ENCODE peak calls at places on chromosomes 13 and 19, in nine cellular contexts. One of them, this sample, is unnamed.
A peak's percentile ranks its signal among the peaks of the same experiment; 100 is the strongest.

GRCh38 chr19:53554804-53555203 is 16.9 kb downstream of the ZNF331 start:
- DNase-seq in PC-3: no peak
- DNase-seq in hepatocyte: no peak
- DNase-seq in GM23338: no peak
- DNase-seq in neural progenitor cell: no peak
- DNase-seq in GM23248: peak; percentile 18
- DNase-seq in MM.1S: no peak
- DNase-seq in HCT116: no peak
- DNase-seq in OCI-LY7: no peak
- DNase-seq in this sample: no peak

GRCh38 chr13:85847012-85847411 is 47.8 kb upstream of the SLITRK6 start:
- DNase-seq in PC-3: no peak
- DNase-seq in hepatocyte: no peak
- DNase-seq in GM23338: no peak
- DNase-seq in neural progenitor cell: no peak
- DNase-seq in GM23248: no peak
- DNase-seq in MM.1S: no peak
- DNase-seq in HCT116: no peak
- DNase-seq in OCI-LY7: no peak
- DNase-seq in this sample: no peak

GRCh38 chr13:33191425-33192221 is 93.9 kb downstream of the STARD13 start:
- DNase-seq in PC-3: no peak
- DNase-seq in hepatocyte: no peak
- DNase-seq in GM23338: no peak
- DNase-seq in neural progenitor cell: no peak
- DNase-seq in GM23248: peak; percentile 36
- DNase-seq in MM.1S: no peak
- DNase-seq in HCT116: no peak
- DNase-seq in OCI-LY7: no peak
- DNase-seq in this sample: peak; percentile 63

GRCh38 chr19:47598407-47599349 is 10.3 kb upstream of the BICRA start:
- DNase-seq in PC-3: peak; percentile 94
- DNase-seq in hepatocyte: peak; percentile 90
- DNase-seq in GM23338: peak; percentile 97
- DNase-seq in neural progenitor cell: peak; percentile 65
- DNase-seq in GM23248: peak; percentile 98
- DNase-seq in MM.1S: no peak
- DNase-seq in HCT116: peak; percentile 61
- DNase-seq in OCI-LY7: no peak
- DNase-seq in this sample: no peak

GRCh38 chr13:112204376-112204775 is 137.4 kb downstream of the SOX1 start:
- DNase-seq in PC-3: no peak
- DNase-seq in hepatocyte: no peak
- DNase-seq in GM23338: no peak
- DNase-seq in neural progenitor cell: peak; percentile 58
- DNase-seq in GM23248: no peak
- DNase-seq in MM.1S: no peak
- DNase-seq in HCT116: no peak
- DNase-seq in OCI-LY7: no peak
- DNase-seq in this sample: no peak

GRCh38 chr13:100306042-100306441 is 217.1 kb downstream of the PCCA start:
- DNase-seq in PC-3: no peak
- DNase-seq in hepatocyte: no peak
- DNase-seq in GM23338: peak; percentile 28
- DNase-seq in neural progenitor cell: no peak
- DNase-seq in GM23248: no peak
- DNase-seq in MM.1S: no peak
- DNase-seq in HCT116: no peak
- DNase-seq in OCI-LY7: no peak
- DNase-seq in this sample: no peak

GRCh38 chr13:77511552-77511951 is 24.0 kb upstream of the SCEL start:
- DNase-seq in PC-3: no peak
- DNase-seq in hepatocyte: no peak
- DNase-seq in GM23338: no peak
- DNase-seq in neural progenitor cell: no peak
- DNase-seq in GM23248: no peak
- DNase-seq in MM.1S: no peak
- DNase-seq in HCT116: no peak
- DNase-seq in OCI-LY7: no peak
- DNase-seq in this sample: no peak

GRCh38 chr19:6826281-6826920 is 53.9 kb downstream of the VAV1 start:
- DNase-seq in PC-3: no peak
- DNase-seq in hepatocyte: no peak
- DNase-seq in GM23338: no peak
- DNase-seq in neural progenitor cell: no peak
- DNase-seq in GM23248: no peak
- DNase-seq in MM.1S: no peak
- DNase-seq in HCT116: no peak
- DNase-seq in OCI-LY7: no peak
- DNase-seq in this sample: no peak

GRCh38 chr19:45477216-45477615 is 9.4 kb downstream of the FOSB start:
- DNase-seq in PC-3: no peak
- DNase-seq in hepatocyte: no peak
- DNase-seq in GM23338: no peak
- DNase-seq in neural progenitor cell: no peak
- DNase-seq in GM23248: peak; percentile 17
- DNase-seq in MM.1S: no peak
- DNase-seq in HCT116: no peak
- DNase-seq in OCI-LY7: no peak
- DNase-seq in this sample: no peak

GRCh38 chr13:91346062-91346461 is 1.4 kb upstream of the MIR17HG start:
- DNase-seq in PC-3: no peak
- DNase-seq in hepatocyte: no peak
- DNase-seq in GM23338: no peak
- DNase-seq in neural progenitor cell: no peak
- DNase-seq in GM23248: no peak
- DNase-seq in MM.1S: no peak
- DNase-seq in HCT116: no peak
- DNase-seq in OCI-LY7: peak; percentile 38
- DNase-seq in this sample: no peak

GRCh38 chr13:41509996-41510395 is 52.6 kb downstream of the RGCC start:
- DNase-seq in PC-3: no peak
- DNase-seq in hepatocyte: no peak
- DNase-seq in GM23338: no peak
- DNase-seq in neural progenitor cell: no peak
- DNase-seq in GM23248: no peak
- DNase-seq in MM.1S: no peak
- DNase-seq in HCT116: no peak
- DNase-seq in OCI-LY7: no peak
- DNase-seq in this sample: no peak
- TF ChIP-seq EZH2phosphoT487 in PC-3: no peak
- TF ChIP-seq EZH2phosphoT487 in hepatocyte: no peak
- TF ChIP-seq EZH2phosphoT487 in GM23338: no peak
- TF ChIP-seq EZH2phosphoT487 in neural progenitor cell: no peak
- TF ChIP-seq EZH2phosphoT487 in GM23248: no peak
- TF ChIP-seq EZH2phosphoT487 in MM.1S: no peak
- TF ChIP-seq EZH2phosphoT487 in HCT116: no peak
- TF ChIP-seq EZH2phosphoT487 in OCI-LY7: no peak
- TF ChIP-seq EZH2phosphoT487 in this sample: no peak

GRCh38 chr13:28533049-28533436 is 38.1 kb upstream of the FLT1 start:
- DNase-seq in PC-3: no peak
- DNase-seq in hepatocyte: no peak
- DNase-seq in GM23338: peak; percentile 34
- DNase-seq in neural progenitor cell: no peak
- DNase-seq in GM23248: no peak
- DNase-seq in MM.1S: no peak
- DNase-seq in HCT116: no peak
- DNase-seq in OCI-LY7: no peak
- DNase-seq in this sample: no peak
- TF ChIP-seq EZH2phosphoT487 in PC-3: no peak
- TF ChIP-seq EZH2phosphoT487 in hepatocyte: no peak
- TF ChIP-seq EZH2phosphoT487 in GM23338: no peak
- TF ChIP-seq EZH2phosphoT487 in neural progenitor cell: peak; percentile 29
- TF ChIP-seq EZH2phosphoT487 in GM23248: no peak
- TF ChIP-seq EZH2phosphoT487 in MM.1S: no peak
- TF ChIP-seq EZH2phosphoT487 in HCT116: no peak
- TF ChIP-seq EZH2phosphoT487 in OCI-LY7: no peak
- TF ChIP-seq EZH2phosphoT487 in this sample: no peak

GRCh38 chr19:38647966-38648788 is 728 bp downstream of the ACTN4 start:
- DNase-seq in PC-3: no peak
- DNase-seq in hepatocyte: peak; percentile 26
- DNase-seq in GM23338: no peak
- DNase-seq in neural progenitor cell: no peak
- DNase-seq in GM23248: peak; percentile 34
- DNase-seq in MM.1S: no peak
- DNase-seq in HCT116: no peak
- DNase-seq in OCI-LY7: no peak
- DNase-seq in this sample: peak; percentile 49
- TF ChIP-seq EZH2phosphoT487 in PC-3: no peak
- TF ChIP-seq EZH2phosphoT487 in hepatocyte: no peak
- TF ChIP-seq EZH2phosphoT487 in GM23338: no peak
- TF ChIP-seq EZH2phosphoT487 in neural progenitor cell: no peak
- TF ChIP-seq EZH2phosphoT487 in GM23248: no peak
- TF ChIP-seq EZH2phosphoT487 in MM.1S: no peak
- TF ChIP-seq EZH2phosphoT487 in HCT116: no peak
- TF ChIP-seq EZH2phosphoT487 in OCI-LY7: no peak
- TF ChIP-seq EZH2phosphoT487 in this sample: no peak

GRCh38 chr13:44068737-44069136 is 189.0 kb downstream of the LACC1 start:
- DNase-seq in PC-3: peak; percentile 82
- DNase-seq in hepatocyte: no peak
- DNase-seq in GM23338: peak; percentile 41
- DNase-seq in neural progenitor cell: no peak
- DNase-seq in GM23248: peak; percentile 76
- DNase-seq in MM.1S: no peak
- DNase-seq in HCT116: peak; percentile 13
- DNase-seq in OCI-LY7: no peak
- DNase-seq in this sample: no peak
- TF ChIP-seq EZH2phosphoT487 in PC-3: no peak
- TF ChIP-seq EZH2phosphoT487 in hepatocyte: no peak
- TF ChIP-seq EZH2phosphoT487 in GM23338: no peak
- TF ChIP-seq EZH2phosphoT487 in neural progenitor cell: no peak
- TF ChIP-seq EZH2phosphoT487 in GM23248: no peak
- TF ChIP-seq EZH2phosphoT487 in MM.1S: no peak
- TF ChIP-seq EZH2phosphoT487 in HCT116: no peak
- TF ChIP-seq EZH2phosphoT487 in OCI-LY7: no peak
- TF ChIP-seq EZH2phosphoT487 in this sample: no peak

GRCh38 chr19:29666634-29667389 is 1.6 kb downstream of the PLEKHF1 start:
- DNase-seq in PC-3: no peak
- DNase-seq in hepatocyte: peak; percentile 82
- DNase-seq in GM23338: peak; percentile 71
- DNase-seq in neural progenitor cell: peak; percentile 79
- DNase-seq in GM23248: peak; percentile 89
- DNase-seq in MM.1S: no peak
- DNase-seq in HCT116: no peak
- DNase-seq in OCI-LY7: no peak
- DNase-seq in this sample: no peak

GRCh38 chr19:29667941-29668340 is 2.7 kb downstream of the PLEKHF1 start:
- DNase-seq in PC-3: no peak
- DNase-seq in hepatocyte: no peak
- DNase-seq in GM23338: no peak
- DNase-seq in neural progenitor cell: no peak
- DNase-seq in GM23248: peak; percentile 32
- DNase-seq in MM.1S: no peak
- DNase-seq in HCT116: no peak
- DNase-seq in OCI-LY7: peak; percentile 64
- DNase-seq in this sample: no peak

GRCh38 chr19:29670255-29670654 is 5.0 kb downstream of the PLEKHF1 start:
- DNase-seq in PC-3: no peak
- DNase-seq in hepatocyte: no peak
- DNase-seq in GM23338: no peak
- DNase-seq in neural progenitor cell: no peak
- DNase-seq in GM23248: no peak
- DNase-seq in MM.1S: no peak
- DNase-seq in HCT116: no peak
- DNase-seq in OCI-LY7: no peak
- DNase-seq in this sample: no peak

GRCh38 chr19:29667390-29667783 is 2.1 kb downstream of the PLEKHF1 start:
- DNase-seq in PC-3: no peak
- DNase-seq in hepatocyte: no peak
- DNase-seq in GM23338: no peak
- DNase-seq in neural progenitor cell: no peak
- DNase-seq in GM23248: no peak
- DNase-seq in MM.1S: no peak
- DNase-seq in HCT116: no peak
- DNase-seq in OCI-LY7: no peak
- DNase-seq in this sample: no peak

DNA sequence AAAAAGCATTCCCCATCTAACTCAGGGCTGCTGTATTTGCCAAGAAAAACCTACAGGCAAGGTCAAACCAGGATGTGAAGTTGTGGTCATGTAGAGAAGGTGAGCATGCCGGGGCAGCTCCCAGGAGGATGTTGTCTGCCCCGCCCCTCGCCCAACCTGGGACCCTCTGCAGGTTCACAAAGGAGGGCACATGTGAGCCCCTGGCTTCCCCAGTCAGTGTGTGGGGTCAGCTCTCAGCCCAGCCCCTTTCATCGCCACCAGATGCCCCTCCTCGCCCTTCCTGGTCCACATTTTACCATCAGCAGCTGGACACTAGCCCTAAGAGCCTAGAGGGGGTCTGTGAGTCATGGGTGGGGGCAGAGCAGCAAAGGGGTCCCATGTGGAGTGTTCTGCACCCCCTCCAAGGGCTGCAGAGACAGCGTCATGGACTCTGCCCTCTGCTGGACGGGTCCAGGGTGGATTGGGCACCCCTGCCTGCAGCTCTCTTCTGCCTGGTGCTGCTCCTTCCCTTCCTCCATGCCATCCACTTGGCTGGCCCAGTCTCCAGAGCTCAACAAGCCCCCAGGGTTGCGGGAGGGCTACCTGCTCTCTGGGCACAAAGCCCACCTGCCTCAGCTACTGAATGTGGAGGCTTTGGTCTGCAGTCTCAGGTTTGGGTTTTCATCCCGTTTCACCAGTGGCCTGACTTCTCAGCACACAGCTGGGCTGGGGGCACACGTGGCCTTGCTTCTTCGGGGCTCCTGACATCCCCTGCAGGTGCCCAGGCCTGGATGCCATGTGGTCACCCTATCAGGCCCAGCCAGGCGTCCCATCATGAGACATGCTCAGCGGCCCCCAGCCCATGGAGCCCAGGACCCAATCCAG is 3.7 kb downstream of the PLEKHF1 start:
- DNase-seq in PC-3: no peak
- DNase-seq in hepatocyte: no peak
- DNase-seq in GM23338: no peak
- DNase-seq in neural progenitor cell: no peak
- DNase-seq in GM23248: peak; percentile 22
- DNase-seq in MM.1S: no peak
- DNase-seq in HCT116: no peak
- DNase-seq in OCI-LY7: no peak
- DNase-seq in this sample: no peak
- TF ChIP-seq EZH2phosphoT487 in PC-3: no peak
- TF ChIP-seq EZH2phosphoT487 in hepatocyte: no peak
- TF ChIP-seq EZH2phosphoT487 in GM23338: no peak
- TF ChIP-seq EZH2phosphoT487 in neural progenitor cell: no peak
- TF ChIP-seq EZH2phosphoT487 in GM23248: no peak
- TF ChIP-seq EZH2phosphoT487 in MM.1S: no peak
- TF ChIP-seq EZH2phosphoT487 in HCT116: no peak
- TF ChIP-seq EZH2phosphoT487 in OCI-LY7: no peak
- TF ChIP-seq EZH2phosphoT487 in this sample: no peak

GRCh38 chr19:48630289-48631036 is 6.7 kb downstream of the DBP start:
- DNase-seq in PC-3: no peak
- DNase-seq in hepatocyte: peak; percentile 89
- DNase-seq in GM23338: peak; percentile 88
- DNase-seq in neural progenitor cell: peak; percentile 80
- DNase-seq in GM23248: peak; percentile 63
- DNase-seq in MM.1S: no peak
- DNase-seq in HCT116: no peak
- DNase-seq in OCI-LY7: no peak
- DNase-seq in this sample: no peak
- TF ChIP-seq EZH2phosphoT487 in PC-3: no peak
- TF ChIP-seq EZH2phosphoT487 in hepatocyte: no peak
- TF ChIP-seq EZH2phosphoT487 in GM23338: no peak
- TF ChIP-seq EZH2phosphoT487 in neural progenitor cell: no peak
- TF ChIP-seq EZH2phosphoT487 in GM23248: no peak
- TF ChIP-seq EZH2phosphoT487 in MM.1S: no peak
- TF ChIP-seq EZH2phosphoT487 in HCT116: no peak
- TF ChIP-seq EZH2phosphoT487 in OCI-LY7: no peak
- TF ChIP-seq EZH2phosphoT487 in this sample: no peak

GRCh38 chr13:34805347-34805746 is 136.7 kb upstream of the NBEA start:
- DNase-seq in PC-3: peak; percentile 39
- DNase-seq in hepatocyte: no peak
- DNase-seq in GM23338: no peak
- DNase-seq in neural progenitor cell: no peak
- DNase-seq in GM23248: no peak
- DNase-seq in MM.1S: no peak
- DNase-seq in HCT116: no peak
- DNase-seq in OCI-LY7: no peak
- DNase-seq in this sample: no peak
- TF ChIP-seq EZH2phosphoT487 in PC-3: no peak
- TF ChIP-seq EZH2phosphoT487 in hepatocyte: no peak
- TF ChIP-seq EZH2phosphoT487 in GM23338: no peak
- TF ChIP-seq EZH2phosphoT487 in neural progenitor cell: no peak
- TF ChIP-seq EZH2phosphoT487 in GM23248: no peak
- TF ChIP-seq EZH2phosphoT487 in MM.1S: no peak
- TF ChIP-seq EZH2phosphoT487 in HCT116: no peak
- TF ChIP-seq EZH2phosphoT487 in OCI-LY7: no peak
- TF ChIP-seq EZH2phosphoT487 in this sample: no peak

This sample was measured in SK-N-SH.